ENCODE peak calls at places on chromosomes 2 and 18, in six cellular contexts. W, Z, A, M, I and L are unnamed samples.

GRCh38 chr2:38603402-38604265 is 906 bp upstream of the HNRNPLL start:
- DNase-seq in M (peak), W (peak), A (peak), I (no peak), Z (peak), L (peak)

GRCh38 chr2:1082456-1083205 is 132.0 kb downstream of the SNTG2 start:
- DNase-seq in I (no peak), A (no peak), Z (no peak), M (no peak), W (no peak), L (no peak)

GRCh38 chr18:13290856-13291271 is 72.3 kb downstream of the LDLRAD4 start:
- DNase-seq in Z (no peak), M (no peak), W (no peak), I (no peak), A (no peak), L (no peak)

GRCh38 chr2:16509042-16509441 is 156.6 kb downstream of the CYRIA start:
- DNase-seq in I (no peak), Z (no peak), W (no peak), A (no peak), M (no peak), L (no peak)

GRCh38 chr2:16324971-16325612 is 340.5 kb downstream of the CYRIA start:
- DNase-seq in M (no peak), W (no peak), Z (no peak), I (no peak), A (no peak), L (no peak)

GRCh38 chr2:164599954-164600589 is 21.2 kb downstream of the GRB14 start:
- DNase-seq in M (no peak), Z (peak), A (no peak), W (no peak), I (no peak), L (peak)

GRCh38 chr2:240926516-240927389 is 20.6 kb downstream of the CROCC2 start:
- DNase-seq in I (no peak), M (no peak), A (no peak), Z (no peak), W (no peak), L (no peak)

GRCh38 chr2:98894331-98895000 is 41.6 kb downstream of the CRACDL start:
- DNase-seq in A (no peak), I (no peak), M (no peak), W (no peak), Z (no peak), L (no peak)